ENCODE peak calls at places on chromosome 3, in eight cellular contexts. O is cardiac fibroblast; A is psoas muscle; P is stimulated activated CD4-positive, alpha-beta T cell treated with anti-CD3 and anti-CD28 coated beads, TNF-alpha, amount 100 ng/mL, for 1 hour; T is substantia nigra; S is tibial nerve; G is activated CD4-positive, alpha-beta T cell treated with anti-CD3 and anti-CD28 coated beads, Interleukin-2, amount 50 U/mL, for 4 hours; F is A549. N is an unnamed sample.

GRCh38 chr3:110459021-110459420 is 612.6 kb upstream of the NECTIN3 start:
- DNase-seq in S (no peak), P (no peak), F (no peak), G (no peak), T (no peak), A (no peak), O (peak; percentile 42), N (no peak)

GRCh38 chr3:4825572-4826236 is 153.5 kb upstream of the BHLHE40 start:
- DNase-seq in F (peak; percentile 87), G (no peak), S (no peak), T (no peak), P (no peak), O (no peak), A (peak; percentile 21), N (no peak)

GRCh38 chr3:16240229-16241023 is 24.3 kb downstream of the DPH3 start:
- DNase-seq in A (no peak), S (no peak), G (no peak), O (peak; percentile 86), F (peak; percentile 38), T (no peak), P (no peak), N (no peak)

GRCh38 chr3:194780706-194781105 is 95.0 kb downstream of the FAM43A start:
- DNase-seq in T (no peak), O (no peak), G (no peak), A (no peak), S (no peak), F (no peak), P (no peak), N (no peak)

GRCh38 chr3:39284457-39284881 is 4.6 kb upstream of the CX3CR1 start:
- DNase-seq in O (no peak), G (no peak), P (no peak), T (no peak), S (no peak), A (no peak), F (no peak), N (no peak)

GRCh38 chr3:67655364-67656121 is 1.1 kb upstream of the SUCLG2 start:
- DNase-seq in G (peak; percentile 46), A (no peak), P (peak; percentile 27), O (no peak), T (no peak), S (no peak), F (peak; percentile 37), N (no peak)

GRCh38 chr3:12478326-12478725 is 6.0 kb upstream of the TSEN2 start:
- DNase-seq in T (no peak), S (no peak), P (no peak), G (no peak), A (no peak), F (no peak), O (peak; percentile 41), N (no peak)

GRCh38 chr3:113249111-113249510 is 37.8 kb downstream of the BOC start:
- DNase-seq in P (no peak), A (peak; percentile 55), F (peak; percentile 8), O (peak; percentile 59), G (no peak), S (no peak), T (peak; percentile 37), N (peak; percentile 97)

GRCh38 chr3:69669070-69669469 is 70.2 kb upstream of the MITF start:
- DNase-seq in S (no peak), A (no peak), O (no peak), T (no peak), P (no peak), G (no peak), F (no peak), N (no peak)

GRCh38 chr3:11603628-11604027 is 40.1 kb downstream of the VGLL4 start:
- DNase-seq in F (peak; percentile 25), G (no peak), P (no peak), T (no peak), S (peak; percentile 33), A (peak; percentile 77), O (peak; percentile 95), N (no peak)

GRCh38 chr3:64945171-64945684 is 257.4 kb upstream of the ADAMTS9 start:
- DNase-seq in S (no peak), A (no peak), G (no peak), T (peak; percentile 3), P (no peak), F (no peak), O (peak; percentile 36), N (no peak)

GRCh38 chr3:188801393-188801792 is 370.4 kb upstream of the TPRG1 start:
- DNase-seq in F (no peak), S (no peak), P (no peak), O (no peak), A (no peak), G (no peak), T (no peak), N (no peak)

GRCh38 chr3:107068980-107069379 is 308.3 kb upstream of the CCDC54 start:
- DNase-seq in T (no peak), F (no peak), P (no peak), O (peak; percentile 93), S (no peak), G (no peak), A (no peak), N (no peak)

N was measured in foreskin melanocyte.